ENCODE peak calls at places on chromosomes 12 and 14, in six cellular contexts. R is fibroblast of lung; H is GM23248; Z is CD4-positive, CD25-positive, alpha-beta regulatory T cell; U is tibial nerve; A is BE2C. L is an unnamed sample. For H3K27me3 and H3K4me1, the result is how much of the 10 kb centered on the place peaks cover.

GRCh38 chr14:104895786-104896642 is 28.7 kb upstream of the PLD4 start:
- DNase-seq in U (no peak), R (no peak), H (peak), Z (no peak), A (peak), L (no peak)

GRCh38 chr12:14367097-14367661 is 1.7 kb downstream of the ATF7IP start:
- DNase-seq in A (no peak), Z (peak), H (peak), U (no peak), R (peak), L (no peak)

GRCh38 chr14:40100544-40101196 is 668.4 kb upstream of the FBXO33 start:
- DNase-seq in A (no peak), R (no peak), U (no peak), Z (no peak), H (no peak), L (no peak)

GRCh38 chr14:55578511-55578910 is 1.5 kb upstream of the KTN1 start:
- DNase-seq in R (no peak), U (no peak), Z (no peak), H (peak), A (no peak), L (no peak)

GRCh38 chr14:91728616-91729183 is 3.2 kb downstream of the CATSPERB start:
- DNase-seq in H (peak), R (peak), U (no peak), A (no peak), Z (no peak), L (no peak)

GRCh38 chr12:74791365-74791764 is 253.7 kb downstream of the ATXN7L3B start:
- DNase-seq in U (no peak), H (no peak), Z (no peak), R (peak), A (no peak), L (no peak)

GRCh38 chr12:111056618-111057521 is 136.5 kb upstream of the MYL2 start:
- DNase-seq in H (no peak), A (no peak), Z (peak), U (peak), R (no peak), L (no peak)

GRCh38 chr12:27652174-27652763 is 44.0 kb upstream of the REP15 start:
- DNase-seq in A (peak), H (peak), U (peak), R (peak), Z (peak), L (no peak)

GRCh38 chr14:92122351-92122677 is 545 bp downstream of the CPSF2 start:
- DNase-seq in A (peak), U (no peak), R (peak), Z (peak), H (peak), L (no peak)

GRCh38 chr14:26370118-26370517 is 227.7 kb downstream of the NOVA1 start:
- DNase-seq in H (no peak), U (no peak), A (no peak), R (peak), Z (no peak), L (no peak)

GRCh38 chr14:73386342-73386741 is 72.0 kb downstream of the NUMB start:
- DNase-seq in U (no peak), Z (no peak), A (no peak), H (peak), R (peak), L (no peak)

GRCh38 chr12:85280138-85280983 is at the start of gene ALX1:
- DNase-seq in R (peak), A (no peak), H (peak), Z (peak), U (no peak), L (no peak)

GRCh38 chr12:85279449-85280137 is 427 bp upstream of the ALX1 start:
- DNase-seq in U (no peak), A (no peak), R (peak), H (no peak), Z (no peak), L (no peak)

GRCh38 chr12:85277900-85278597 is 2.0 kb upstream of the ALX1 start:
- DNase-seq in A (no peak), U (no peak), Z (no peak), R (peak), H (no peak), L (no peak)

GRCh38 chr12:85280984-85281946 is 1.2 kb downstream of the ALX1 start:
- DNase-seq in U (no peak), R (peak), Z (no peak), H (no peak), A (no peak), L (no peak)

DNA sequence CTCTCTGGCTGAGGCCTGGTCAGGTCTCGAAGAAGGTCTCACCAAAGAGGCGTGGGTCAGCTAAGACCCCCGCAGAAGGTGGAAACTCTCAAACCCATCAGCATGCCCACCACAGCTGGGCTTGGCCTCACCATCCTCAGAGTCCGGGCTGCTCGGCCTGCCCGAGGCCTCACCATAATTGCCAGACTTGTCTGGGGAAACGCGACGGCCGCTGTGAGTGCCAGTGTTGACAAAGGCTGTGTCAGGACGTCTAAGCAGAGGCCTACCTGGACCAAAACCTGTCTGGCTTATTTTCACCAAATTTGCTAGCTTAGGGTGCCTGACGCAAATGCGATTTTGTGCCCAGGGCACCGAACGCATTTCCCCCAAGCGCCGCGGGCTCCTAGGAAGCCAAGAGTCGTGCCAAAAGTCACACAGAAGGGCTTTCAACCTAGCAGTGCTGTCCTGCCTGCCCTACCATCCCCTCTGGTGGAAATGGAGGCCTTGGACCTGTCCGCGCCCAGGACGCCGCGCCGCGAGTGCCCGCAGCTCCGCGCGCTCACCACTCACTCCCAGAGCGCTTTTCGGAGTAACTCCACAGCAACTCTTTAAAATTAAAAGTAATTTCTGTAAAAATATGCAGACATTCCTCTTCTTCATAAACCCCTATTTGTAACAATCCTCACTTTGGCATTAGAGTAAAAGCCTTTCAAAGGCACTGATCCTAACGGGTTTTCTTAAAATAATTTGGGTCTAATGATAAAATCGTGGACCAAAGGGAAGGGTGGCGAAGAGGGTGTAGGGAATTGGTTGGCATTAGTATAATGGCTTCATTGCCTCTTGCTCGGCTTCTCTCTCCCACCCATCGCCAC is 1.2 kb upstream of the ALX1 start:
- DNase-seq in Z (no peak), R (peak), U (no peak), A (no peak), H (no peak), L (no peak)
- H3K27me3 ChIP-seq in Z (under half), R (under half), U (under half), A (half or more), H (half or more), L (under half)

GRCh38 chr14:60171690-60172089 is 6.5 kb upstream of the DHRS7 start:
- DNase-seq in H (no peak), A (no peak), U (no peak), Z (no peak), R (no peak), L (no peak)
- H3K4me1 ChIP-seq in H (under half), A (under half), U (under half), Z (under half), R (under half), L (under half)

GRCh38 chr12:4273651-4274395 is at the start of gene CCND2:
- DNase-seq in U (peak), Z (peak), H (peak), A (no peak), R (peak), L (peak)

GRCh38 chr12:4274396-4274959 is 916 bp downstream of the CCND2 start:
- DNase-seq in A (no peak), Z (peak), U (peak), H (peak), R (no peak), L (no peak)

GRCh38 chr12:4276524-4277204 is 3.1 kb downstream of the CCND2 start:
- DNase-seq in H (peak), Z (peak), R (peak), A (peak), U (peak), L (peak)

GRCh38 chr12:4275869-4276253 is 2.3 kb downstream of the CCND2 start:
- DNase-seq in U (no peak), A (no peak), Z (no peak), R (no peak), H (no peak), L (no peak)

GRCh38 chr12:4274960-4275868 is 1.7 kb downstream of the CCND2 start:
- DNase-seq in U (no peak), H (peak), Z (peak), A (no peak), R (no peak), L (no peak)
- H3K27me3 ChIP-seq in U (under half), H (half or more), Z (under half), A (half or more), R (half or more), L (under half)

DNA sequence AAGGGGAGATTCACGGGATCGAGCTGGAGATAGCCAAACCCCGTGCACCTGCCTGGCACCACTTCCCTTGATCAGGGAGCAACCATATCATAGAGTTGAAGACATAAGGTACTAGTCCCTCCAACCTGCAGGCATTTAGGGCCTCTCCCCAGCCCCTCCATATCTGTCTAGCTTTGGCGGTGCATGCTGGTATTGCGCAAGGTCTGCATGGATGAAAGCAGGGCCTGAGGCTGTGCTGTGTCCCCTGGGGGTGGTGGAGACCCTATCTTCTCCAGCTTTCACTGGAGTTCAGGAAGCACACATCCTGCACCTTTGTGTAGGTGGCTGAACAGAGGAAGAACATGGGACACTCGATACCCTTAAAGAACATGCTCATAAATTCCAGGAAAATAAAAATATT is 46.9 kb downstream of the KCTD10 start:
- DNase-seq in Z (no peak), A (no peak), H (no peak), R (no peak), U (no peak), L (no peak)
- H3K4me1 ChIP-seq in Z (under half), A (under half), H (under half), R (under half), U (under half), L (under half)

L was measured in ascending aorta.